ENCODE peak calls at places on chromosomes 7 and 10, in six cellular contexts. G is stromal cell of bone marrow; I is nephron progenitor cell; B is activated naive CD4-positive, alpha-beta T cell treated with anti-CD3 and anti-CD28 coated beads for 36 hours; Q is CD8-positive, alpha-beta T cell; E is sciatic nerve. N is an unnamed sample.

GRCh38 chr10:44947356-44948152 is 12.0 kb upstream of the RASSF4 start:
- DNase-seq in Q (no peak), I (no peak), E (no peak), B (no peak), G (no peak), N (peak)

GRCh38 chr10:5751854-5752253 is 61.4 kb downstream of the GDI2 start:
- DNase-seq in B (no peak), Q (no peak), G (no peak), E (no peak), I (no peak), N (no peak)

GRCh38 chr10:74094231-74094630 is 56.4 kb downstream of the AP3M1 start:
- DNase-seq in I (no peak), Q (no peak), B (no peak), E (no peak), G (no peak), N (no peak)

GRCh38 chr7:75993689-75994387 is 557 bp downstream of the TMEM120A start:
- DNase-seq in G (peak), E (peak), Q (no peak), I (peak), B (no peak), N (no peak)

GRCh38 chr10:19652750-19653149 is 163.5 kb upstream of the PLXDC2 start:
- DNase-seq in G (no peak), B (no peak), Q (no peak), I (no peak), E (no peak), N (no peak)

GRCh38 chr7:101164071-101164840 is 1.1 kb downstream of the VGF start:
- DNase-seq in I (peak), E (no peak), Q (no peak), G (no peak), B (no peak), N (no peak)

GRCh38 chr10:3091346-3091787 is 24.0 kb downstream of the PFKP start:
- DNase-seq in B (peak), I (no peak), E (peak), G (peak), Q (no peak), N (no peak)

GRCh38 chr10:71232089-71232998 is 20.0 kb downstream of the UNC5B start:
- DNase-seq in Q (no peak), I (no peak), E (no peak), G (peak), B (no peak), N (no peak)

GRCh38 chr7:16791071-16791470 is 13.7 kb downstream of the AGR2 start:
- DNase-seq in I (no peak), G (no peak), B (no peak), E (no peak), Q (no peak), N (no peak)

GRCh38 chr10:101214446-101215396 is 14.5 kb downstream of the LBX1 start:
- DNase-seq in B (peak), I (peak), Q (peak), G (no peak), E (peak), N (peak)

GRCh38 chr7:8213381-8213780 is 48.6 kb downstream of the ICA1 start:
- DNase-seq in G (no peak), I (no peak), E (no peak), B (no peak), Q (no peak), N (no peak)

GRCh38 chr10:131790021-131790420 is 110.8 kb upstream of the PPP2R2D start:
- DNase-seq in B (peak), E (no peak), Q (no peak), G (no peak), I (no peak), N (no peak)

GRCh38 chr7:32154797-32155196 is 84.6 kb upstream of the PDE1C start:
- DNase-seq in E (no peak), I (no peak), Q (no peak), G (peak), B (no peak), N (no peak)

GRCh38 chr7:157467496-157468212 is 130.8 kb downstream of the DNAJB6 start:
- DNase-seq in G (no peak), Q (no peak), B (no peak), I (no peak), E (no peak), N (no peak)

GRCh38 chr10:126253613-126254002 is 134.7 kb downstream of the ADAM12 start:
- DNase-seq in G (no peak), I (no peak), Q (no peak), B (no peak), E (no peak), N (no peak)

GRCh38 chr7:139914306-139914747 is 85.3 kb downstream of the TBXAS1 start:
- DNase-seq in G (peak), I (no peak), B (no peak), E (no peak), Q (no peak), N (no peak)

GRCh38 chr10:71398991-71399375 is 2.3 kb downstream of the CDH23 start:
- DNase-seq in Q (no peak), E (peak), B (no peak), G (no peak), I (no peak), N (no peak)

GRCh38 chr7:106887376-106887775 is 22.3 kb downstream of the PIK3CG start:
- DNase-seq in Q (no peak), I (no peak), B (no peak), G (no peak), E (no peak), N (no peak)

GRCh38 chr7:156655232-156655628 is 14.7 kb downstream of the RNF32 start:
- DNase-seq in I (no peak), G (no peak), Q (no peak), B (no peak), E (no peak), N (no peak)

GRCh38 chr7:28708458-28708951 is 249.6 kb downstream of the TRIL start:
- DNase-seq in E (no peak), G (no peak), I (peak), B (no peak), Q (no peak), N (no peak)

N was measured in activated T-helper 2 cell treated with anti-CD3 and anti-CD28 coated beads, Interferon-gamma antibody, Interleukin-2, Interleukin-4, amounts not matched to agents 10 μg/mL and 5 μg/mL and 100 μg/mL, durations not matched to agents 14 hours and 24 hours and 36 hours.